ENCODE peak calls at places on chromosomes 6 and 20, in four cellular contexts. One of them, this sample, is unnamed.

GRCh38 chr6:154604120-154604519 is 93.6 kb upstream of the CNKSR3 start:
- DNase-seq in foreskin fibroblast: no peak
- DNase-seq in neural progenitor cell: no peak
- DNase-seq in brain microvascular endothelial cell: no peak
- DNase-seq in this sample: no peak

GRCh38 chr6:131172237-131172636 is 37.0 kb downstream of the AKAP7 start:
- DNase-seq in foreskin fibroblast: peak; percentile 28
- DNase-seq in neural progenitor cell: no peak
- DNase-seq in brain microvascular endothelial cell: peak; percentile 37
- DNase-seq in this sample: no peak

GRCh38 chr6:27478141-27478705 is 5.3 kb upstream of the ZNF184 start:
- DNase-seq in foreskin fibroblast: peak; percentile 50
- DNase-seq in neural progenitor cell: no peak
- DNase-seq in brain microvascular endothelial cell: no peak
- DNase-seq in this sample: no peak

GRCh38 chr6:145189836-145190235 is 545.5 kb downstream of the EPM2A start:
- DNase-seq in foreskin fibroblast: no peak
- DNase-seq in brain microvascular endothelial cell: no peak
- DNase-seq in neural progenitor cell: no peak
- DNase-seq in this sample: no peak

GRCh38 chr6:64326939-64327338 is 691.3 kb downstream of the PHF3 start:
- DNase-seq in brain microvascular endothelial cell: no peak
- DNase-seq in foreskin fibroblast: no peak
- DNase-seq in neural progenitor cell: no peak
- DNase-seq in this sample: no peak

GRCh38 chr6:42354707-42355106 is 97.0 kb downstream of the TRERF1 start:
- DNase-seq in neural progenitor cell: no peak
- DNase-seq in foreskin fibroblast: no peak
- DNase-seq in brain microvascular endothelial cell: no peak
- DNase-seq in this sample: no peak

GRCh38 chr20:34343458-34344255 is 19.4 kb upstream of the ITCH start:
- DNase-seq in neural progenitor cell: no peak
- DNase-seq in foreskin fibroblast: no peak
- DNase-seq in brain microvascular endothelial cell: no peak
- DNase-seq in this sample: no peak

GRCh38 chr6:34544776-34545471 is 11.2 kb downstream of the SPDEF start:
- DNase-seq in neural progenitor cell: no peak
- DNase-seq in foreskin fibroblast: peak; percentile 20
- DNase-seq in brain microvascular endothelial cell: no peak
- DNase-seq in this sample: no peak

GRCh38 chr6:109373333-109373732 is 8.9 kb downstream of the CD164 start:
- DNase-seq in foreskin fibroblast: no peak
- DNase-seq in neural progenitor cell: no peak
- DNase-seq in brain microvascular endothelial cell: no peak
- DNase-seq in this sample: no peak

GRCh38 chr20:51540585-51540984 is 1.9 kb downstream of the NFATC2 start:
- DNase-seq in brain microvascular endothelial cell: no peak
- DNase-seq in foreskin fibroblast: no peak
- DNase-seq in neural progenitor cell: no peak
- DNase-seq in this sample: no peak

GRCh38 chr20:23445596-23446217 is 6.2 kb downstream of the CSTL1 start:
- DNase-seq in foreskin fibroblast: peak; percentile 81
- DNase-seq in brain microvascular endothelial cell: peak; percentile 89
- DNase-seq in neural progenitor cell: no peak
- DNase-seq in this sample: no peak

GRCh38 chr20:3901028-3901746 is 12.0 kb downstream of the PANK2 start:
- DNase-seq in neural progenitor cell: no peak
- DNase-seq in brain microvascular endothelial cell: no peak
- DNase-seq in foreskin fibroblast: peak; percentile 29
- DNase-seq in this sample: no peak

GRCh38 chr20:3710703-3711417 is 1.5 kb downstream of the SIGLEC1 start:
- DNase-seq in brain microvascular endothelial cell: peak; percentile 12
- DNase-seq in neural progenitor cell: peak; percentile 85
- DNase-seq in foreskin fibroblast: peak; percentile 79
- DNase-seq in this sample: peak; percentile 76

GRCh38 chr6:45931254-45931653 is 84.4 kb downstream of the CLIC5 start:
- DNase-seq in neural progenitor cell: no peak
- DNase-seq in brain microvascular endothelial cell: no peak
- DNase-seq in foreskin fibroblast: no peak
- DNase-seq in this sample: no peak

GRCh38 chr6:1335367-1336037 is 23.6 kb downstream of the FOXQ1 start:
- DNase-seq in neural progenitor cell: no peak
- DNase-seq in brain microvascular endothelial cell: no peak
- DNase-seq in foreskin fibroblast: peak; percentile 95
- DNase-seq in this sample: no peak

GRCh38 chr6:4883298-4883697 is 107.1 kb downstream of the CDYL start:
- DNase-seq in brain microvascular endothelial cell: no peak
- DNase-seq in neural progenitor cell: no peak
- DNase-seq in foreskin fibroblast: no peak
- DNase-seq in this sample: no peak

GRCh38 chr20:53336892-53337291 is 256.7 kb downstream of the ZNF217 start:
- DNase-seq in neural progenitor cell: no peak
- DNase-seq in brain microvascular endothelial cell: no peak
- DNase-seq in foreskin fibroblast: no peak
- DNase-seq in this sample: no peak

GRCh38 chr6:39302669-39303424 is 11.4 kb downstream of the KCNK17 start:
- DNase-seq in foreskin fibroblast: peak; percentile 82
- DNase-seq in neural progenitor cell: peak; percentile 93
- DNase-seq in brain microvascular endothelial cell: peak; percentile 59
- DNase-seq in this sample: peak; percentile 82

GRCh38 chr6:44128020-44128917 is 915 bp downstream of the TMEM63B start:
- DNase-seq in foreskin fibroblast: peak; percentile 70
- DNase-seq in neural progenitor cell: peak; percentile 74
- DNase-seq in brain microvascular endothelial cell: peak; percentile 30
- DNase-seq in this sample: peak; percentile 24

GRCh38 chr6:16511723-16512584 is 249.3 kb downstream of the ATXN1 start:
- DNase-seq in neural progenitor cell: no peak
- DNase-seq in foreskin fibroblast: no peak
- DNase-seq in brain microvascular endothelial cell: no peak
- DNase-seq in this sample: no peak

GRCh38 chr6:17193376-17193775 is 87.8 kb upstream of the RBM24 start:
- DNase-seq in brain microvascular endothelial cell: no peak
- DNase-seq in neural progenitor cell: no peak
- DNase-seq in foreskin fibroblast: no peak
- DNase-seq in this sample: no peak

GRCh38 chr20:50594591-50595432 is 84.6 kb downstream of the PTPN1 start:
- DNase-seq in neural progenitor cell: no peak
- DNase-seq in brain microvascular endothelial cell: no peak
- DNase-seq in foreskin fibroblast: no peak
- DNase-seq in this sample: no peak

GRCh38 chr20:63475209-63475608 is 2.8 kb upstream of the KCNQ2 start:
- DNase-seq in brain microvascular endothelial cell: peak; percentile 3
- DNase-seq in neural progenitor cell: peak; percentile 85
- DNase-seq in foreskin fibroblast: peak; percentile 58
- DNase-seq in this sample: no peak

GRCh38 chr6:7821426-7821825 is 89.2 kb downstream of the TXNDC5 start:
- DNase-seq in neural progenitor cell: no peak
- DNase-seq in foreskin fibroblast: peak; percentile 52
- DNase-seq in brain microvascular endothelial cell: peak; percentile 18
- DNase-seq in this sample: no peak

GRCh38 chr20:4835244-4836177 is 113.8 kb downstream of the PRND start:
- DNase-seq in foreskin fibroblast: peak; percentile 57
- DNase-seq in neural progenitor cell: no peak
- DNase-seq in brain microvascular endothelial cell: no peak
- DNase-seq in this sample: no peak

GRCh38 chr6:4543596-4543995 is 232.6 kb upstream of the CDYL start:
- DNase-seq in neural progenitor cell: no peak
- DNase-seq in brain microvascular endothelial cell: peak; percentile 36
- DNase-seq in foreskin fibroblast: no peak
- DNase-seq in this sample: no peak

GRCh38 chr6:138285800-138286199 is 67.5 kb upstream of the PBOV1 start:
- DNase-seq in foreskin fibroblast: no peak
- DNase-seq in brain microvascular endothelial cell: no peak
- DNase-seq in neural progenitor cell: peak; percentile 19
- DNase-seq in this sample: no peak

GRCh38 chr6:74757788-74758187 is 448.1 kb downstream of the COL12A1 start:
- DNase-seq in foreskin fibroblast: no peak
- DNase-seq in brain microvascular endothelial cell: no peak
- DNase-seq in neural progenitor cell: no peak
- DNase-seq in this sample: no peak
- TF ChIP-seq CTCF in foreskin fibroblast: no peak
- TF ChIP-seq CTCF in brain microvascular endothelial cell: no peak
- TF ChIP-seq CTCF in neural progenitor cell: no peak
- TF ChIP-seq CTCF in this sample: no peak

GRCh38 chr20:38049800-38050199 is 16.3 kb downstream of the RPRD1B start:
- DNase-seq in foreskin fibroblast: peak; percentile 77
- DNase-seq in neural progenitor cell: no peak
- DNase-seq in brain microvascular endothelial cell: peak; percentile 76
- DNase-seq in this sample: no peak
- TF ChIP-seq CTCF in foreskin fibroblast: no peak
- TF ChIP-seq CTCF in neural progenitor cell: no peak
- TF ChIP-seq CTCF in brain microvascular endothelial cell: no peak
- TF ChIP-seq CTCF in this sample: no peak

GRCh38 chr20:56764671-56765070 is 135.6 kb downstream of the TFAP2C start:
- DNase-seq in foreskin fibroblast: no peak
- DNase-seq in neural progenitor cell: no peak
- DNase-seq in brain microvascular endothelial cell: no peak
- DNase-seq in this sample: no peak
- TF ChIP-seq CTCF in foreskin fibroblast: no peak
- TF ChIP-seq CTCF in neural progenitor cell: no peak
- TF ChIP-seq CTCF in brain microvascular endothelial cell: no peak
- TF ChIP-seq CTCF in this sample: no peak

GRCh38 chr20:57022306-57022705 is 244.1 kb downstream of the BMP7 start:
- DNase-seq in brain microvascular endothelial cell: no peak
- DNase-seq in foreskin fibroblast: no peak
- DNase-seq in neural progenitor cell: peak; percentile 59
- DNase-seq in this sample: no peak
- TF ChIP-seq CTCF in brain microvascular endothelial cell: peak; percentile 13
- TF ChIP-seq CTCF in foreskin fibroblast: no peak
- TF ChIP-seq CTCF in neural progenitor cell: peak; percentile 45
- TF ChIP-seq CTCF in this sample: no peak

GRCh38 chr20:61690150-61690549 is 375.5 kb downstream of the TAF4 start:
- DNase-seq in brain microvascular endothelial cell: no peak
- DNase-seq in neural progenitor cell: no peak
- DNase-seq in foreskin fibroblast: no peak
- DNase-seq in this sample: no peak
- TF ChIP-seq CTCF in brain microvascular endothelial cell: no peak
- TF ChIP-seq CTCF in neural progenitor cell: no peak
- TF ChIP-seq CTCF in foreskin fibroblast: no peak
- TF ChIP-seq CTCF in this sample: no peak

DNA sequence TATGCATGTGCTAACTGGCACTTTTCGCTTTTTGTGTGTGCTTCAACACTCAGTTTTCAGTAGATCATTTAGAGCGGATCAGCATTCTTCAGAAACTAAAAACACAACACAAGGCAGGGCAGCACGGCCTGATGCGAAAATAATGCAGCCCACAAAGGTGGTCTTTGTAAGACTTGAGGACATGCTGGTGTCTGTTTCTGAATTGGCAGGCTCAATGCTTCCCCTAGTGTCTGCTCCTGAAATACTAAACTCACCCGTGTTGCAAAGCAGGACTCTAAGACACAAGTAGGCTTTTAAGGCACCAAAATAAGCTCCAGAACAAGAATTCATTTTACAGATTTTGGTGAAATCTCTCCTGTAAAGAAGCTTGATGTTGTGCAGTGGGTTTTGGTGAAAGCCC is 676.5 kb downstream of the TENT5A start:
- DNase-seq in neural progenitor cell: peak; percentile 77
- DNase-seq in foreskin fibroblast: peak; percentile 28
- DNase-seq in brain microvascular endothelial cell: peak; percentile 7
- DNase-seq in this sample: no peak
- TF ChIP-seq CTCF in neural progenitor cell: peak; percentile 81
- TF ChIP-seq CTCF in foreskin fibroblast: peak; percentile 58
- TF ChIP-seq CTCF in brain microvascular endothelial cell: peak; percentile 77
- TF ChIP-seq CTCF in this sample: no peak

GRCh38 chr6:107077710-107078109 is 37.6 kb downstream of the BEND3 start:
- DNase-seq in foreskin fibroblast: no peak
- DNase-seq in brain microvascular endothelial cell: no peak
- DNase-seq in neural progenitor cell: no peak
- DNase-seq in this sample: no peak

GRCh38 chr6:107082045-107082444 is 33.3 kb downstream of the BEND3 start:
- DNase-seq in neural progenitor cell: peak; percentile 36
- DNase-seq in brain microvascular endothelial cell: no peak
- DNase-seq in foreskin fibroblast: peak; percentile 36
- DNase-seq in this sample: no peak

GRCh38 chr6:107083047-107083768 is 32.1 kb downstream of the BEND3 start:
- DNase-seq in brain microvascular endothelial cell: no peak
- DNase-seq in neural progenitor cell: no peak
- DNase-seq in foreskin fibroblast: no peak
- DNase-seq in this sample: no peak

GRCh38 chr6:107079429-107079828 is 35.9 kb downstream of the BEND3 start:
- DNase-seq in neural progenitor cell: no peak
- DNase-seq in foreskin fibroblast: no peak
- DNase-seq in brain microvascular endothelial cell: no peak
- DNase-seq in this sample: no peak

GRCh38 chr6:107080036-107080435 is 35.3 kb downstream of the BEND3 start:
- DNase-seq in neural progenitor cell: no peak
- DNase-seq in foreskin fibroblast: no peak
- DNase-seq in brain microvascular endothelial cell: no peak
- DNase-seq in this sample: no peak
- TF ChIP-seq CTCF in neural progenitor cell: peak; percentile 42
- TF ChIP-seq CTCF in foreskin fibroblast: no peak
- TF ChIP-seq CTCF in brain microvascular endothelial cell: peak; percentile 50
- TF ChIP-seq CTCF in this sample: no peak

GRCh38 chr6:139375239-139376053 is 998 bp upstream of the CITED2 start:
- DNase-seq in brain microvascular endothelial cell: peak; percentile 97
- DNase-seq in foreskin fibroblast: peak; percentile 98
- DNase-seq in neural progenitor cell: peak; percentile 96
- DNase-seq in this sample: peak; percentile 82
- TF ChIP-seq CTCF in brain microvascular endothelial cell: peak; percentile 13
- TF ChIP-seq CTCF in foreskin fibroblast: peak; percentile 4
- TF ChIP-seq CTCF in neural progenitor cell: peak; percentile 2
- TF ChIP-seq CTCF in this sample: no peak

This sample was measured in natural killer cell.